ENCODE peak calls at places on chromosomes 13 and 19, in four cellular contexts. D is IMR-90, R is neuronal stem cell, E is mesenchymal stem cell. I is an unnamed sample.

GRCh38 chr13:88751994-88752393 is 1080.8 kb downstream of the SLITRK5 start:
- DNase-seq in E (no peak), D (no peak), R (no peak), I (no peak)

GRCh38 chr19:41706741-41707501 is 1.5 kb upstream of the CEACAM5 start:
- DNase-seq in D (no peak), R (peak), E (no peak), I (peak)

GRCh38 chr19:30315159-30315558 is 57.0 kb upstream of the ZNF536 start:
- DNase-seq in R (no peak), E (no peak), D (no peak), I (no peak)

GRCh38 chr19:12756150-12756883 is 4.7 kb downstream of the BEST2 start:
- DNase-seq in E (no peak), D (no peak), R (no peak), I (no peak)

GRCh38 chr13:29892149-29892548 is 41.7 kb upstream of the UBL3 start:
- DNase-seq in R (no peak), E (no peak), D (no peak), I (no peak)

GRCh38 chr19:46076951-46077814 is 36.4 kb upstream of the IGFL4 start:
- DNase-seq in D (peak), E (peak), R (peak), I (peak)

GRCh38 chr19:54208784-54209057 is 8.1 kb downstream of the RPS9 start:
- DNase-seq in E (peak), D (no peak), R (no peak), I (no peak)

GRCh38 chr13:56189978-56190377 is 950.7 kb upstream of the PRR20A start:
- DNase-seq in D (no peak), E (no peak), R (no peak), I (no peak)

GRCh38 chr19:49153167-49153809 is 1.9 kb downstream of the HRC start:
- DNase-seq in R (no peak), D (no peak), E (no peak), I (no peak)

GRCh38 chr13:114136576-114136975 is 4.2 kb upstream of the RASA3 start:
- DNase-seq in R (no peak), D (no peak), E (no peak), I (no peak)

GRCh38 chr19:50266041-50266440 is 62.6 kb downstream of the MYH14 start:
- DNase-seq in D (no peak), R (no peak), E (no peak), I (no peak)

GRCh38 chr13:74288361-74288911 is 154.2 kb upstream of the KLF12 start:
- DNase-seq in D (no peak), E (no peak), R (peak), I (peak)

GRCh38 chr19:41997851-41998229 is 3.8 kb upstream of the ATP1A3 start:
- DNase-seq in E (no peak), D (no peak), R (no peak), I (peak)

GRCh38 chr13:39526499-39526898 is 76.5 kb downstream of the LHFPL6 start:
- DNase-seq in R (no peak), E (no peak), D (no peak), I (no peak)

GRCh38 chr19:43439183-43440063 is 24.7 kb downstream of the TEX101 start:
- DNase-seq in R (no peak), E (no peak), D (no peak), I (no peak)

GRCh38 chr13:76597868-76598267 is 288.3 kb downstream of the KCTD12 start:
- DNase-seq in D (no peak), E (no peak), R (no peak), I (no peak)

GRCh38 chr19:3389876-3390361 is 23.5 kb downstream of the NFIC start:
- DNase-seq in E (peak), D (peak), R (no peak), I (peak)

GRCh38 chr13:102517959-102518358 is 78.8 kb upstream of the TPP2 start:
- DNase-seq in E (no peak), R (no peak), D (no peak), I (no peak)

GRCh38 chr19:843180-843835 is 2.5 kb downstream of the PRTN3 start:
- DNase-seq in R (no peak), E (no peak), D (no peak), I (peak)

GRCh38 chr19:30059741-30060140 is 117.7 kb downstream of the URI1 start:
- DNase-seq in E (no peak), R (no peak), D (no peak), I (no peak)

GRCh38 chr19:27962260-27962659 is 1250.7 kb downstream of the UQCRFS1 start:
- DNase-seq in R (no peak), E (no peak), D (no peak), I (no peak)

GRCh38 chr13:77544365-77544764 is 8.9 kb downstream of the SCEL start:
- DNase-seq in D (no peak), R (no peak), E (peak), I (no peak)

GRCh38 chr19:14528419-14529253 is 758 bp upstream of the TECR start:
- DNase-seq in D (no peak), E (no peak), R (no peak), I (no peak)

GRCh38 chr13:49082653-49083536 is 107.2 kb downstream of the FNDC3A start:
- DNase-seq in E (peak), D (peak), R (no peak), I (no peak)

GRCh38 chr13:111947026-111947810 is 119.7 kb upstream of the SOX1 start:
- DNase-seq in D (no peak), E (no peak), R (no peak), I (peak)

GRCh38 chr19:48681127-48681470 is 8.3 kb upstream of the NTN5 start:
- DNase-seq in D (peak), E (peak), R (no peak), I (no peak)

GRCh38 chr19:7829561-7830271 is at the start of gene EVI5L:
- DNase-seq in R (peak), E (peak), D (peak), I (peak)
- H2BK15ac ChIP-seq in R (peak), E (no peak), D (no peak), I (no peak)

DNA sequence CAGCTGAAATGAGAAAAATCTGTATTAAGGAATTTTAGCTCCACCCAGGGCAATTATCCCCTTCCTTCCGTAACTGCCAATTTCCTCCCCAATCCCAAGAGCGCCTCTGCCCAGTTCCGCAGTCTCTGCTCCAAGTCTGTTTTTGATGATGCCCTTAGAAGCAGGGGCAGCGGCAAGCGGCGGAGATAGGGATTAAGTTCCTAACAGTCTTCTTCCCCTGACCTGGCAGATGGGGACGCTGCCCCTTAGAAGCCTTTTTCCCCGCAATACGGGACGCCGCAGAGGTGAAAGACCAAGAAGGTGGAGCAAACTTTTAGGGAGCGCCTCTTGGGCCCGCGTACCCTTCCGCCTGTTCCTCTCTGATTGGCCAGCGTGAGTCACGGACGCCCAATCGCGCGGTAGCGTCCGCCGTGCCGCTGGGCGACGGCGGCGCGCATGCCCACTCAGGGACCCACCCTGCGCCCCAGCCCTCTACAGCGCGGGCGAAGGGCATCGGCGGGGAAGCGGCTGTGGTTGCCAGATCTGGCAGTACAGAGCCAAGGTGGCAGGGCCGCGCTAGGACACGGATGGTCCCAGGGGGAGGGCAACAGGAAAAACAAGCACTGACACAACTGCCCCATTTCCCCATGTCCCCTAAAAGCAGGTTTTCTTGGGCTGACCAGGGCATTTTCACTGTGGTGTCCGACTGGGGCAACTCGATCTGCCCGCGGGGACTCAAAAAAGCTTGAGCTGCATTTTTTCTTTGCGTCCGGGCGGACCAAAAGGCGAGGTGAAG is 825 bp upstream of the TDRD3 start:
- DNase-seq in D (peak), E (peak), R (peak), I (peak)
- H4K91ac ChIP-seq in D (peak), E (peak), R (no peak), I (no peak)

GRCh38 chr19:35740108-35740422 is 2.2 kb downstream of the IGFLR1 start:
- DNase-seq in E (no peak), R (no peak), D (no peak), I (no peak)

GRCh38 chr19:35740423-35741215 is 1.6 kb downstream of the IGFLR1 start:
- DNase-seq in R (peak), E (peak), D (peak), I (peak)

GRCh38 chr19:35739275-35740107 is 2.8 kb downstream of the IGFLR1 start:
- DNase-seq in R (no peak), D (no peak), E (no peak), I (no peak)

GRCh38 chr19:35742121-35742724 is at the start of gene IGFLR1:
- DNase-seq in R (no peak), D (no peak), E (no peak), I (no peak)

DNA sequence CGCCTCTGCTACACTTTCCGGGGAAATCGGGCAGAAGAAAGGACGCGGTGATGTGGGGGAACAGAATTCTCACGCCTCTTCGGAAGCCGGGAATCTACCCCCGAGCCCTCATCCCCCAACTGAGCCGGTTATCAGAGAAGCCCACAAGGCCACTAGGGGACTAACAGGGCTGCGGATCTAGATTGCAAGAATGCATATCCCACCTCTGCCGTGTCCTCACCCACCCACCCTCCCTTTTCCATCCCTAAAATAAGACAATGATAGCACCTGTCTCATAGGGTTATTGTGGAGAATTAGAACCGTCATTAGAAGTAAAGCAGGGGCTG is 1.1 kb downstream of the IGFLR1 start:
- DNase-seq in D (no peak), E (no peak), R (no peak), I (no peak)
- H2BK120ac ChIP-seq in D (no peak), E (no peak), R (no peak), I (no peak)

GRCh38 chr19:40663712-40664692 is 26.4 kb downstream of the NUMBL start:
- DNase-seq in E (peak), R (no peak), D (peak), I (no peak)

GRCh38 chr19:40662925-40663711 is 27.3 kb downstream of the NUMBL start:
- DNase-seq in E (peak), R (peak), D (peak), I (peak)

GRCh38 chr19:40659116-40659515 is 31.3 kb downstream of the NUMBL start:
- DNase-seq in R (no peak), D (no peak), E (no peak), I (no peak)

GRCh38 chr19:40659566-40659965 is 30.9 kb downstream of the NUMBL start:
- DNase-seq in R (no peak), E (no peak), D (no peak), I (no peak)

DNA sequence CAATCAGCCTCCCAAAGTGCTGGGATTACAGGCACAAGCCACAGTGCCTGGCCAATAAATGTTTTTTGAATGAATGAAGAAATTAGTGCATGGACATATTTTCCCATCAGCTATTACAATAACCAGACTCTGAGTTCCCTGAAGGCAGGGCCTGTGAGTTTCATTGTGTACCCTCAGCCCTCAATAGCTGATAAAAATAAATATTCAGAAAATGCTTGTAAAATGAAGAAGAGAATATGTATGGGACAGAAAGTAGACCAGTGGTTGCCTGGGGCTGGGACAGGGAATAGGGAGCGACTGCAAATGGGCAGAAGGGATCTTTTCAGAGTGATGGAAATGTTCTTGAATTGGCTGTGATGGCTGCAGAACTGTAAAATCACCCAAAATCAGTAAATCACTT is 28.8 kb downstream of the NUMBL start:
- DNase-seq in R (no peak), D (no peak), E (no peak), I (no peak)
- H2BK15ac ChIP-seq in R (no peak), D (no peak), E (no peak), I (no peak)

DNA sequence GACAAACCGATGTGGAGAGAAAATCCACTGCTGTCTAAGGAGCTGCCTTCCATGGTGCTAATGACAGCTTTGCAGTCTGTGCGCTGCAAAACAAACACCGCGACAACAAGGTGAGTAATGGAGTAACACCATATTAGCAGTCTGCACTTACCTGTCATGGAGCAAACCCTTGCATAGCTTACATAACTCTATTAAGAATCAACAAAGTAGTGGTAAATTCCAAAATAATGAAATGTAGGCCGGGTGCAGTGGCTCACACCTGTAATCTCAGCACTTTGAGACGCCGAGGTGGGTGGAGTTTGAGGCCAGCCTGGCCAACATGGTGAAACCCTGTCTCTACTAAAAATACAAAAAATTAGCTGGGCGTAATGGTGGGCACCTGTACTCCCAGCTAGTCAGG is 56.2 kb downstream of the PARP4 start:
- DNase-seq in R (no peak), E (no peak), D (no peak), I (no peak)
- H4K91ac ChIP-seq in R (no peak), E (no peak), D (no peak), I (no peak)

GRCh38 chr19:52190679-52191293 is 934 bp downstream of the PPP2R1A start:
- DNase-seq in R (peak), E (peak), D (peak), I (no peak)
- H2BK120ac ChIP-seq in R (peak), E (peak), D (no peak), I (no peak)

DNA sequence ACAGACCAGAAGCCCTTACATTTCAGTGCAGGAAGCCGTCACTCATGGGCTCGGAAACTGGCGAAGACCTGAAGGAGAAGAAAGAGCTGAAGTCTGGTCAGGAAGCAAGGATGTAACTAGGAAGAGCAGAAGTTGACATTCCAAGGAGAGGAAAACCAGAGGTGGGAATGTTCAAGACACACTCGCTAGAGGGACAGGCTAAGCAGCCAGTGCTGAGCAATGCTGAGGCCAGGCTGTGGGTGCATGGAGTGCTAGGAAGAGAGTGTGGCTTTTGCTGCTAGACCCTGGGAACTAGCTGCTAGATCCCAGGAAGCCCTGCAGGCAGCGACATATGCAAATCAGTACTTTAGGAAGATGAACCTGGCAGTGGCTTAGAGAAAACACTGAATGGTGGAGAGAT is 12.1 kb upstream of the URAD start:
- DNase-seq in D (no peak), E (no peak), R (no peak), I (peak)
- H2BK15ac ChIP-seq in D (no peak), E (no peak), R (no peak), I (no peak)

GRCh38 chr13:21077360-21078353 is 16.3 kb upstream of the LATS2 start:
- DNase-seq in E (no peak), D (no peak), R (no peak), I (peak)
- H4K91ac ChIP-seq in E (peak), D (peak), R (no peak), I (no peak)